ENCODE peak calls at places on chromosomes 13 and 19, in seven cellular contexts. Z is mesenteric fat pad; G is HFF-Myc; M is AG04450; F is stimulated activated CD8-positive, alpha-beta memory T cell treated with anti-CD3 and anti-CD28 coated beads, Interleukin-4, amount 100 ng/mL, for 24 hours; B is omental fat pad; L is Right ventricle myocardium superior. T is an unnamed sample.

GRCh38 chr13:79354285-79354684 is 51.8 kb downstream of the RBM26 start:
- DNase-seq in L (no peak), M (no peak), F (no peak), B (no peak), Z (no peak), G (no peak), T (no peak)

GRCh38 chr19:18399008-18399407 is 1.6 kb upstream of the LRRC25 start:
- DNase-seq in B (no peak), G (no peak), L (peak), F (no peak), Z (no peak), M (no peak), T (no peak)

GRCh38 chr13:20191902-20192469 is 752 bp downstream of the GJB2 start:
- DNase-seq in M (no peak), F (no peak), Z (no peak), B (no peak), L (no peak), G (no peak), T (no peak)

GRCh38 chr19:52603558-52604207 is 33.6 kb downstream of the ZNF701 start:
- DNase-seq in G (no peak), Z (peak), B (no peak), F (no peak), M (no peak), L (no peak), T (no peak)

GRCh38 chr13:40665061-40665753 is 1.2 kb downstream of the FOXO1 start:
- DNase-seq in G (no peak), B (no peak), Z (no peak), M (no peak), L (peak), F (peak), T (no peak)

GRCh38 chr13:42354246-42355117 is 82.5 kb downstream of the AKAP11 start:
- DNase-seq in G (no peak), Z (no peak), F (no peak), M (peak), B (no peak), L (no peak), T (peak)

GRCh38 chr13:29740961-29741360 is 109.5 kb downstream of the UBL3 start:
- DNase-seq in Z (no peak), B (no peak), F (no peak), G (no peak), M (no peak), L (no peak), T (no peak)

GRCh38 chr13:112622375-112622774 is 34.4 kb upstream of the TUBGCP3 start:
- DNase-seq in M (no peak), F (no peak), B (no peak), L (no peak), G (no peak), Z (peak), T (no peak)

GRCh38 chr19:58581227-58582141 is 8.3 kb upstream of the MZF1 start:
- DNase-seq in M (peak), G (peak), L (peak), Z (peak), F (peak), B (peak), T (peak)

GRCh38 chr19:41363753-41364545 is at the start of gene B9D2:
- DNase-seq in L (peak), M (peak), Z (peak), B (peak), F (peak), G (peak), T (peak)

GRCh38 chr13:32639502-32640105 is 53.4 kb downstream of the PDS5B start:
- DNase-seq in M (peak), G (peak), B (no peak), F (no peak), Z (no peak), L (peak), T (peak)

GRCh38 chr19:47633996-47634395 is 25.1 kb downstream of the BICRA start:
- DNase-seq in B (no peak), Z (no peak), M (no peak), L (no peak), G (no peak), F (no peak), T (no peak)

GRCh38 chr13:84243340-84243739 is 361.1 kb upstream of the SLITRK1 start:
- DNase-seq in L (no peak), B (no peak), G (no peak), M (no peak), Z (no peak), F (no peak), T (no peak)

T was measured in astrocyte of the cerebellum.